ENCODE peak calls at places on chromosomes 4 and X, in five cellular contexts. C, F, R, S and Q are unnamed samples.

GRCh38 chrX:120791013-120791643 is 84.5 kb downstream of the CT47B1 start:
- DNase-seq in F (peak), S (no peak), R (peak), C (peak), Q (no peak)

GRCh38 chr4:53682196-53682595 is 90.9 kb upstream of the LNX1 start:
- DNase-seq in F (no peak), S (no peak), C (peak), R (no peak), Q (no peak)

GRCh38 chr4:174714393-174715211 is 114.4 kb downstream of the GLRA3 start:
- DNase-seq in S (no peak), C (peak), R (peak), F (no peak), Q (peak)

GRCh38 chrX:12956704-12957541 is 18.0 kb upstream of the TMSB4X start:
- DNase-seq in F (no peak), C (peak), S (no peak), R (peak), Q (no peak)

GRCh38 chrX:56000169-56000568 is 232.0 kb upstream of the KLF8 start:
- DNase-seq in F (no peak), R (no peak), S (no peak), C (no peak), Q (no peak)

GRCh38 chr4:98939892-98940298 is 11.0 kb upstream of the EIF4E start:
- DNase-seq in S (no peak), R (peak), C (peak), F (no peak), Q (no peak)

GRCh38 chrX:41478397-41478911 is 31.3 kb downstream of the NYX start:
- DNase-seq in F (no peak), R (no peak), C (no peak), S (no peak), Q (no peak)

GRCh38 chrX:3244203-3244743 is 102.2 kb downstream of the MXRA5 start:
- DNase-seq in F (no peak), S (no peak), C (peak), R (peak), Q (no peak)

GRCh38 chr4:47647544-47647943 is 162.5 kb downstream of the ATP10D start:
- DNase-seq in S (no peak), F (no peak), C (peak), R (no peak), Q (no peak)

GRCh38 chr4:10054571-10055041 is 33.3 kb upstream of the SLC2A9 start:
- DNase-seq in R (peak), S (no peak), C (peak), F (no peak), Q (no peak)

GRCh38 chr4:83959160-83959559 is 423.3 kb downstream of the GPAT3 start:
- DNase-seq in S (no peak), R (no peak), F (no peak), C (no peak), Q (no peak)

GRCh38 chrX:76127341-76127740 is 45.5 kb upstream of the PBDC1 start:
- DNase-seq in S (no peak), C (no peak), R (no peak), F (no peak), Q (no peak)

GRCh38 chrX:143664302-143664701 is 28.4 kb upstream of the SLITRK4 start:
- DNase-seq in F (no peak), R (peak), S (no peak), C (peak), Q (no peak)

GRCh38 chr4:119099227-119099910 is 36.3 kb upstream of the MYOZ2 start:
- DNase-seq in F (no peak), R (no peak), C (peak), S (no peak), Q (no peak)

GRCh38 chr4:159178147-159178541 is 75.3 kb downstream of the RAPGEF2 start:
- DNase-seq in F (no peak), S (no peak), C (peak), R (peak), Q (no peak)

GRCh38 chrX:23554304-23554703 is 113.0 kb upstream of the PRDX4 start:
- DNase-seq in F (no peak), R (peak), C (peak), S (no peak), Q (no peak)

GRCh38 chrX:114766541-114766940 is 182.7 kb downstream of the HTR2C start:
- DNase-seq in F (no peak), R (no peak), C (no peak), S (no peak), Q (no peak)

GRCh38 chr4:2934077-2934812 is 29.0 kb downstream of the NOP14 start:
- DNase-seq in R (peak), C (peak), S (peak), F (peak), Q (no peak)

GRCh38 chr4:52987401-52988056 is 125.4 kb downstream of the RASL11B start:
- DNase-seq in R (no peak), C (peak), F (no peak), S (no peak), Q (no peak)

GRCh38 chrX:103063191-103063845 is 653 bp downstream of the BEX1 start:
- DNase-seq in R (peak), S (peak), F (no peak), C (peak), Q (peak)

GRCh38 chr4:185194924-185195632 is 8.7 kb downstream of the CFAP97 start:
- DNase-seq in C (no peak), R (no peak), F (no peak), S (no peak), Q (no peak)

GRCh38 chrX:121579016-121579760 is 531.8 kb downstream of the GLUD2 start:
- DNase-seq in F (no peak), C (peak), S (no peak), R (peak), Q (no peak)

GRCh38 chr4:139761461-139761860 is 95.8 kb downstream of the MGST2 start:
- DNase-seq in F (no peak), C (no peak), S (no peak), R (peak), Q (no peak)

GRCh38 chrX:7950865-7951264 is 23.7 kb upstream of the PNPLA4 start:
- DNase-seq in C (no peak), F (no peak), R (no peak), S (no peak), Q (no peak)

GRCh38 chr4:38069271-38069760 is 109.1 kb downstream of the PTTG2 start:
- DNase-seq in S (no peak), R (peak), C (peak), F (peak), Q (peak)

GRCh38 chr4:107719927-107720722 is at the start of gene PAPSS1:
- DNase-seq in R (peak), F (peak), S (peak), C (peak), Q (peak)

GRCh38 chr4:2354127-2354526 is 64.3 kb downstream of the ZFYVE28 start:
- DNase-seq in R (no peak), S (no peak), F (no peak), C (peak), Q (no peak)

GRCh38 chrX:71253253-71254091 is 468 bp downstream of the ZMYM3 start:
- DNase-seq in C (peak), F (no peak), R (peak), S (peak), Q (peak)

GRCh38 chr4:73998040-73999011 is at the start of gene CXCL5:
- DNase-seq in S (peak), F (peak), R (peak), C (peak), Q (peak)

GRCh38 chr4:184384056-184384809 is 90.1 kb downstream of the IRF2 start:
- DNase-seq in R (peak), F (no peak), S (no peak), C (peak), Q (no peak)

GRCh38 chrX:68647156-68647957 is at the start of gene STARD8:
- DNase-seq in C (peak), F (peak), R (peak), S (peak), Q (peak)

GRCh38 chr4:138890921-138891570 is 124.5 kb upstream of the NOCT start:
- DNase-seq in R (no peak), C (no peak), S (no peak), F (no peak), Q (no peak)

GRCh38 chr4:128288689-128289106 is 1.1 kb upstream of the PGRMC2 start:
- DNase-seq in F (no peak), S (no peak), C (peak), R (peak), Q (no peak)

GRCh38 chr4:83138979-83139378 is 24.4 kb upstream of the PLAC8 start:
- DNase-seq in S (no peak), C (no peak), F (no peak), R (no peak), Q (no peak)

GRCh38 chr4:137610960-137611359 is 78.7 kb upstream of the PCDH18 start:
- DNase-seq in R (peak), F (no peak), C (peak), S (no peak), Q (no peak)

GRCh38 chr4:17846256-17846655 is 35.5 kb downstream of the NCAPG start:
- DNase-seq in S (no peak), F (no peak), C (no peak), R (peak), Q (no peak)

GRCh38 chr4:973431-974397 is at the start of gene DGKQ:
- DNase-seq in C (peak), R (peak), F (peak), S (peak), Q (peak)

GRCh38 chr4:71769434-71769833 is 14.4 kb downstream of the GC start:
- DNase-seq in C (no peak), R (no peak), S (no peak), F (no peak), Q (no peak)

GRCh38 chrX:69741706-69742105 is 125.8 kb downstream of the EDA start:
- DNase-seq in F (no peak), R (no peak), C (peak), S (no peak), Q (no peak)

GRCh38 chrX:69746051-69746450 is 130.1 kb downstream of the EDA start:
- DNase-seq in F (no peak), S (no peak), R (no peak), C (peak), Q (no peak)

DNA sequence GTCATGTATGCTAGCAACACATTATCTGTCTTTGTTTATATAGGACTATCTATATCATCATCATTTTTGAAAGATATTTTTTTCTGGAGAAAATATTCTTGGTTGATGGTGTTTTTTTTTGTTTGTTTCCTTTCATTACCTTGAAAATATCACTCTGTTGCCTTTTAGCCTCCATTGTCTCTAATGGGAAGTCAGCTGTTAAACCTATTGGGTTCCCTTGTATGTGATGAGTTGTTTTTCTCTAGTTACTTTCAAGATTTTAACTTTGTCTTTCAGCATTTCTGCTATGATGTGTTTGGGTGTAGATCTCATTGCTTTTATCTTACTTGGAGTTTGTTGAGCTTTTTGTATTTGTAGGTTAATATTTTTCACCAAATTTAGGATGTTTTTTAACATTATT is 124.4 kb downstream of the EDA start:
- DNase-seq in F (no peak), C (no peak), S (no peak), R (no peak), Q (no peak)
- TF ChIP-seq CTCF in F (no peak), C (no peak), S (no peak), R (no peak), Q (no peak)

GRCh38 chrX:17689971-17690409 is 47.3 kb upstream of the SCML1 start:
- DNase-seq in S (no peak), R (peak), C (peak), F (no peak), Q (peak)
- TF ChIP-seq CTCF in S (peak), R (peak), C (peak), F (peak), Q (peak)

GRCh38 chr4:87128006-87128705 is 92.3 kb downstream of the KLHL8 start:
- DNase-seq in S (no peak), C (no peak), F (no peak), R (no peak), Q (no peak)
- TF ChIP-seq CTCF in S (no peak), C (no peak), F (no peak), R (no peak), Q (no peak)

GRCh38 chr4:7867191-7867590 is 72.5 kb downstream of the AFAP1 start:
- DNase-seq in S (peak), C (no peak), F (no peak), R (no peak), Q (no peak)

GRCh38 chr4:7871356-7871755 is 68.3 kb downstream of the AFAP1 start:
- DNase-seq in C (no peak), S (no peak), R (no peak), F (no peak), Q (no peak)

GRCh38 chr4:7867701-7868429 is 71.8 kb downstream of the AFAP1 start:
- DNase-seq in C (no peak), S (no peak), R (peak), F (no peak), Q (no peak)

GRCh38 chr4:7868430-7868775 is 71.3 kb downstream of the AFAP1 start:
- DNase-seq in R (no peak), C (no peak), F (no peak), S (no peak), Q (no peak)

DNA sequence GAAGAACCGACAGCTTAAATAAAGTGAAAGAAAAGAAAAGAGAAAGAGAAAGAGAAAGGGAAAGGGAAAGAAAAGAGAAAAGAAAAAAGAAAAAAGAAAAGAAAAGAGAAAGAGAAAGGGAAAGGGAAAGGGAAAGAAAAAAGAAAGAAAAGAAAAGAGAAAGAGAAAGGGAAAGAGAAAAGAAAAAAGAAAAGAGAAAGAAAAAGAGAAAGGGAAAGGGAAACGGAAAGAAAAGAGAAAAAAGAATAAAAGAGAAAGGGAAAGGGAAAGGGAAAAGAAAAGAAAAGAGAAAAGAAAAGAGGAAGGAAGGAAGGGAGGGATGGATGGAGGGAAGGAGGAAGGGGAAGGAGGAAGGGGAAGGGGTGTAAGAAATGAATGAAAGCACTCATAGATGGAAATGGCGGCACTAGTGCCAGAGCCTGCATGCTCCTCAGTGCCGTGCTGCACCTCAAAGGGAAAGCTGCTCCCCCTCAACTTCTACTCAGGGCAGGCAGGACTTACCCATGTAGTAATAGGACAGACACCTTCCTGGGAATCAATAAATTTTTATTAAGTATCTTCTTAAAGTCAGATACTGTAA is 70.7 kb downstream of the AFAP1 start:
- DNase-seq in C (no peak), S (no peak), R (no peak), F (no peak), Q (no peak)
- TF ChIP-seq CTCF in C (no peak), S (no peak), R (no peak), F (no peak), Q (no peak)